ENCODE peak calls at places on chromosomes 13 and 19, in four cellular contexts. One of them, this sample, is unnamed.

GRCh38 chr13:41458187-41458938 is 1.0 kb downstream of the RGCC start:
- DNase-seq in effector CD4-positive, alpha-beta T cell: peak
- DNase-seq in CD8-positive, alpha-beta memory T cell: peak
- DNase-seq in T-cell: peak
- DNase-seq in this sample: no peak

GRCh38 chr13:102286326-102286725 is 115.5 kb downstream of the FGF14 start:
- DNase-seq in effector CD4-positive, alpha-beta T cell: no peak
- DNase-seq in CD8-positive, alpha-beta memory T cell: no peak
- DNase-seq in T-cell: no peak
- DNase-seq in this sample: no peak

GRCh38 chr19:2288743-2289713 is 7.1 kb upstream of the PEAK3 start:
- DNase-seq in effector CD4-positive, alpha-beta T cell: no peak
- DNase-seq in CD8-positive, alpha-beta memory T cell: no peak
- DNase-seq in T-cell: no peak
- DNase-seq in this sample: no peak

GRCh38 chr19:757811-758668 is 7.1 kb downstream of the MISP start:
- DNase-seq in effector CD4-positive, alpha-beta T cell: no peak
- DNase-seq in CD8-positive, alpha-beta memory T cell: no peak
- DNase-seq in T-cell: no peak
- DNase-seq in this sample: no peak

GRCh38 chr19:5891938-5892771 is 11.4 kb downstream of the NDUFA11 start:
- DNase-seq in effector CD4-positive, alpha-beta T cell: no peak
- DNase-seq in CD8-positive, alpha-beta memory T cell: no peak
- DNase-seq in T-cell: no peak
- DNase-seq in this sample: no peak

GRCh38 chr13:50844181-50844875 is 836 bp upstream of the DLEU7 start:
- DNase-seq in effector CD4-positive, alpha-beta T cell: no peak
- DNase-seq in CD8-positive, alpha-beta memory T cell: no peak
- DNase-seq in T-cell: no peak
- DNase-seq in this sample: no peak

GRCh38 chr13:80040219-80040976 is 300.5 kb downstream of the SPRY2 start:
- DNase-seq in effector CD4-positive, alpha-beta T cell: no peak
- DNase-seq in CD8-positive, alpha-beta memory T cell: no peak
- DNase-seq in T-cell: no peak
- DNase-seq in this sample: no peak

GRCh38 chr19:36850646-36851442 is at the start of gene ZNF345:
- DNase-seq in effector CD4-positive, alpha-beta T cell: peak
- DNase-seq in CD8-positive, alpha-beta memory T cell: peak
- DNase-seq in T-cell: peak
- DNase-seq in this sample: peak

GRCh38 chr13:39123578-39123977 is 85.3 kb downstream of the NHLRC3 start:
- DNase-seq in effector CD4-positive, alpha-beta T cell: no peak
- DNase-seq in CD8-positive, alpha-beta memory T cell: no peak
- DNase-seq in T-cell: no peak
- DNase-seq in this sample: no peak

GRCh38 chr19:5188548-5189317 is 151.9 kb downstream of the PTPRS start:
- DNase-seq in effector CD4-positive, alpha-beta T cell: no peak
- DNase-seq in CD8-positive, alpha-beta memory T cell: no peak
- DNase-seq in T-cell: no peak
- DNase-seq in this sample: no peak

GRCh38 chr19:13757805-13758772 is 6.2 kb upstream of the MRI1 start:
- DNase-seq in effector CD4-positive, alpha-beta T cell: no peak
- DNase-seq in CD8-positive, alpha-beta memory T cell: no peak
- DNase-seq in T-cell: no peak
- DNase-seq in this sample: no peak

GRCh38 chr13:113325779-113326178 is 28.7 kb downstream of the LAMP1 start:
- DNase-seq in effector CD4-positive, alpha-beta T cell: no peak
- DNase-seq in CD8-positive, alpha-beta memory T cell: no peak
- DNase-seq in T-cell: no peak
- DNase-seq in this sample: no peak